ENCODE peak calls at places on chromosomes 2 and 18, in ten cellular contexts. One of them, this sample, is unnamed.

GRCh38 chr2:8267103-8267502 is 414.8 kb upstream of the ID2 start:
- DNase-seq in NB4: no peak
- DNase-seq in A549: no peak
- DNase-seq in upper lobe of right lung: no peak
- DNase-seq in colonic mucosa: no peak
- DNase-seq in ascending aorta: no peak
- DNase-seq in AG10803: no peak
- DNase-seq in lower leg skin: no peak
- DNase-seq in GM12864: no peak
- DNase-seq in lower lobe of right lung: no peak
- DNase-seq in this sample: no peak

GRCh38 chr2:112660138-112660537 is 14.4 kb downstream of the SLC20A1 start:
- DNase-seq in GM12864: no peak
- DNase-seq in A549: no peak
- DNase-seq in upper lobe of right lung: no peak
- DNase-seq in AG10803: no peak
- DNase-seq in lower leg skin: no peak
- DNase-seq in colonic mucosa: no peak
- DNase-seq in lower lobe of right lung: no peak
- DNase-seq in NB4: peak; percentile 18
- DNase-seq in ascending aorta: no peak
- DNase-seq in this sample: no peak

GRCh38 chr2:119718391-119719260 is 39.6 kb downstream of the TMEM177 start:
- DNase-seq in GM12864: no peak
- DNase-seq in colonic mucosa: no peak
- DNase-seq in ascending aorta: no peak
- DNase-seq in NB4: no peak
- DNase-seq in upper lobe of right lung: no peak
- DNase-seq in A549: no peak
- DNase-seq in lower lobe of right lung: no peak
- DNase-seq in AG10803: no peak
- DNase-seq in lower leg skin: no peak
- DNase-seq in this sample: no peak

GRCh38 chr2:42618972-42619371 is 50.5 kb downstream of the MTA3 start:
- DNase-seq in ascending aorta: no peak
- DNase-seq in AG10803: peak; percentile 40
- DNase-seq in upper lobe of right lung: no peak
- DNase-seq in colonic mucosa: no peak
- DNase-seq in lower leg skin: no peak
- DNase-seq in GM12864: no peak
- DNase-seq in lower lobe of right lung: no peak
- DNase-seq in NB4: peak; percentile 74
- DNase-seq in A549: no peak
- DNase-seq in this sample: no peak

GRCh38 chr2:75808039-75808438 is 97.3 kb upstream of the GCFC2 start:
- DNase-seq in upper lobe of right lung: no peak
- DNase-seq in lower leg skin: no peak
- DNase-seq in lower lobe of right lung: no peak
- DNase-seq in ascending aorta: no peak
- DNase-seq in colonic mucosa: no peak
- DNase-seq in NB4: no peak
- DNase-seq in GM12864: no peak
- DNase-seq in A549: no peak
- DNase-seq in AG10803: no peak
- DNase-seq in this sample: no peak

GRCh38 chr18:33440011-33440383 is 524 bp downstream of the CCDC178 start:
- DNase-seq in lower leg skin: no peak
- DNase-seq in upper lobe of right lung: no peak
- DNase-seq in NB4: no peak
- DNase-seq in AG10803: peak; percentile 12
- DNase-seq in GM12864: no peak
- DNase-seq in colonic mucosa: peak; percentile 32
- DNase-seq in lower lobe of right lung: no peak
- DNase-seq in A549: peak; percentile 3
- DNase-seq in ascending aorta: no peak
- DNase-seq in this sample: peak; percentile 63

GRCh38 chr18:41593276-41593675 is 361.8 kb upstream of the PIK3C3 start:
- DNase-seq in AG10803: no peak
- DNase-seq in lower lobe of right lung: no peak
- DNase-seq in NB4: no peak
- DNase-seq in colonic mucosa: no peak
- DNase-seq in ascending aorta: no peak
- DNase-seq in GM12864: no peak
- DNase-seq in lower leg skin: no peak
- DNase-seq in upper lobe of right lung: no peak
- DNase-seq in A549: no peak
- DNase-seq in this sample: no peak

GRCh38 chr2:207892676-207893402 is 123.1 kb upstream of the FZD5 start:
- DNase-seq in GM12864: no peak
- DNase-seq in lower lobe of right lung: no peak
- DNase-seq in colonic mucosa: no peak
- DNase-seq in AG10803: peak; percentile 67
- DNase-seq in NB4: no peak
- DNase-seq in A549: no peak
- DNase-seq in ascending aorta: no peak
- DNase-seq in lower leg skin: no peak
- DNase-seq in upper lobe of right lung: no peak
- DNase-seq in this sample: no peak

GRCh38 chr2:203858176-203858575 is 9.4 kb upstream of the CTLA4 start:
- DNase-seq in colonic mucosa: no peak
- DNase-seq in upper lobe of right lung: no peak
- DNase-seq in A549: no peak
- DNase-seq in ascending aorta: no peak
- DNase-seq in AG10803: no peak
- DNase-seq in GM12864: no peak
- DNase-seq in NB4: no peak
- DNase-seq in lower lobe of right lung: no peak
- DNase-seq in lower leg skin: no peak
- DNase-seq in this sample: no peak

GRCh38 chr18:75884728-75885127 is 457.2 kb upstream of the SMIM21 start:
- DNase-seq in lower lobe of right lung: no peak
- DNase-seq in NB4: peak; percentile 12
- DNase-seq in A549: no peak
- DNase-seq in GM12864: no peak
- DNase-seq in AG10803: no peak
- DNase-seq in lower leg skin: no peak
- DNase-seq in ascending aorta: no peak
- DNase-seq in colonic mucosa: no peak
- DNase-seq in upper lobe of right lung: no peak
- DNase-seq in this sample: no peak

DNA sequence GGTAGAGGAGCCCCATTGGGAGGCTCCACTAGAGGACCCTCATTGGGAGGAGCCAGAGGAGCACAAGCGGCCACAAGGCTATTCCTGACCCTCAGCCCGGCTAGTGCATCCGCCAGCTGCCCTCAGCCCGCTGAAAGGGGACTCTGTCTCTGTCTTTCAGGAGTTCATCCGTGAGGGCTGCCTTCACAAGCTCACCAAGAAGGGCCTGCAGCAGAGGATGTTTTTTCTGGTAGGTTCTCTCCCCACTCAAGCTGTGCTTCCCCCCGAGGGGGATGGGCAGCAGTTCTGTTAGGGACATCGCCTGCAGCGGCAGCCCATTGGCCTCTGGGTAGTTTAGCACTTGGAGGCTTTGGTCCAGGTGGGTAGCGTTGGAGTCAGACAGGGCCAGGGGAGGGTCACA is 25.1 kb downstream of the STK25 start:
- DNase-seq in lower leg skin: no peak
- DNase-seq in NB4: no peak
- DNase-seq in ascending aorta: no peak
- DNase-seq in lower lobe of right lung: no peak
- DNase-seq in GM12864: no peak
- DNase-seq in colonic mucosa: no peak
- DNase-seq in A549: no peak
- DNase-seq in AG10803: no peak
- DNase-seq in upper lobe of right lung: peak; percentile 54
- DNase-seq in this sample: no peak
- TF ChIP-seq CTCF in lower leg skin: no peak
- TF ChIP-seq CTCF in NB4: no peak
- TF ChIP-seq CTCF in ascending aorta: no peak
- TF ChIP-seq CTCF in lower lobe of right lung: no peak
- TF ChIP-seq CTCF in GM12864: no peak
- TF ChIP-seq CTCF in colonic mucosa: no peak
- TF ChIP-seq CTCF in A549: no peak
- TF ChIP-seq CTCF in AG10803: no peak
- TF ChIP-seq CTCF in upper lobe of right lung: no peak
- TF ChIP-seq CTCF in this sample: no peak

DNA sequence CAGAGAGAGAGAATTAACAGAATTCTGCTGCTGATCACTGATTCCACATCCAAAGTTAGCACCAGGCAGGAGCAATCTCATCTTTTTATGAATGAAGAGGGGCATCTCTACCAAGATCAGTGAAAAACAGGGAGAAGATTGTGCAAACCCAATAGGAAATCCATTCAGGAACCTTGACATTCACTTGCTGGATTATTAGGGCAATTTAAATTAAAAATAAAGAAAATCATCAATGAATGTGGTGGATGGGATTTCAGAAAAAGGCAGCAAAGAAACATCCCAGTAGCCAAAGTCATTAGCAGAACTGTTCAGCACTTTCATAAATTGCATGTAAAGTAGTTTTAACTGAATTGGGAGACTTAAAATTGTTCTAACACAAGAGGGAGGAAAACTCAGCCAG is 423.2 kb downstream of the TGIF1 start:
- DNase-seq in AG10803: no peak
- DNase-seq in lower leg skin: no peak
- DNase-seq in lower lobe of right lung: no peak
- DNase-seq in ascending aorta: no peak
- DNase-seq in colonic mucosa: no peak
- DNase-seq in GM12864: no peak
- DNase-seq in upper lobe of right lung: no peak
- DNase-seq in A549: no peak
- DNase-seq in NB4: no peak
- DNase-seq in this sample: no peak
- TF ChIP-seq CTCF in AG10803: no peak
- TF ChIP-seq CTCF in lower leg skin: no peak
- TF ChIP-seq CTCF in lower lobe of right lung: no peak
- TF ChIP-seq CTCF in ascending aorta: no peak
- TF ChIP-seq CTCF in colonic mucosa: no peak
- TF ChIP-seq CTCF in GM12864: no peak
- TF ChIP-seq CTCF in upper lobe of right lung: no peak
- TF ChIP-seq CTCF in A549: no peak
- TF ChIP-seq CTCF in NB4: no peak
- TF ChIP-seq CTCF in this sample: no peak

DNA sequence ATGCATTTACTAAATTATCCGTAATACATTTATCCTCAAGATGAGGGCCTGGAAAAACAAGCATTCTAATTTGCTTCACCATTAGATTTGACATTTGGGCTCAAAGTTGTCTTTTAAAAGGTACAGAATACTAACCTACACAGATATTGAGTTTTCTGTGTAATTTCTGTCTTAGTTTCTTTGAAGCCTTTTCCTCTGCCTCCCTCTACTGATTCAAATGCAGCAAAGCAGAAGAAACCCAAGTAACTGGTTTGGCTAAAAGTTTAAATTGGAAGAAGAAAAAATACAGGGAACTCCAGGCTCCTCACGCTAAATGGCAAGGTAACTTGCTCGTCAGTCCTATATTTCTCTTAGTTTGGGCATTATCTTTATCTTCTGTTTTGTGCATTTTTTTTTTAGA is 53.3 kb upstream of the SLC5A7 start:
- DNase-seq in lower leg skin: no peak
- DNase-seq in ascending aorta: no peak
- DNase-seq in A549: no peak
- DNase-seq in colonic mucosa: no peak
- DNase-seq in upper lobe of right lung: no peak
- DNase-seq in NB4: peak; percentile 14
- DNase-seq in GM12864: no peak
- DNase-seq in AG10803: peak; percentile 8
- DNase-seq in lower lobe of right lung: no peak
- DNase-seq in this sample: no peak
- TF ChIP-seq CTCF in lower leg skin: no peak
- TF ChIP-seq CTCF in ascending aorta: peak; percentile 68
- TF ChIP-seq CTCF in A549: peak; percentile 59
- TF ChIP-seq CTCF in colonic mucosa: no peak
- TF ChIP-seq CTCF in upper lobe of right lung: peak; percentile 31
- TF ChIP-seq CTCF in NB4: peak; percentile 18
- TF ChIP-seq CTCF in GM12864: no peak
- TF ChIP-seq CTCF in AG10803: peak; percentile 51
- TF ChIP-seq CTCF in lower lobe of right lung: no peak
- TF ChIP-seq CTCF in this sample: no peak

DNA sequence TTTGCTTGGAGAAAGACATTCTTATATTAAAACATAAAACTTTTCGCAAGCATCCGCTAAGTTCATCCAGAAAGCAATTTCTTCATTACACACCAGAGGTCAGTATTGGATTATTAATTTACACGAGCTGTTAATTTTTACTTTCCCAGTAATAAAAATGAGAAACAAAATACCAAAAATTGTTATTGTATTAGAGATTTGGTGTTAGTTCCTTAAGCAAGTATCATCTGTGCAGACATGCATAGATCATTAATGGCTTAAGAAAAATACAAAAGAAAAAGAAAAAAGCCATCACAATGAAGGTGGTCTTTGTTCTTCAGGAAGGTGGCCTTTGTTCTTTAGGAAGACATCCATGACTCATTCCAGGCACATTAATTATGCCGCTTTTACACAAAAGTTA is 53.6 kb upstream of the HNMT start:
- DNase-seq in upper lobe of right lung: no peak
- DNase-seq in lower lobe of right lung: no peak
- DNase-seq in lower leg skin: no peak
- DNase-seq in colonic mucosa: no peak
- DNase-seq in GM12864: no peak
- DNase-seq in A549: no peak
- DNase-seq in NB4: peak; percentile 9
- DNase-seq in AG10803: peak; percentile 26
- DNase-seq in ascending aorta: no peak
- DNase-seq in this sample: no peak
- TF ChIP-seq CTCF in upper lobe of right lung: peak; percentile 65
- TF ChIP-seq CTCF in lower lobe of right lung: peak; percentile 64
- TF ChIP-seq CTCF in lower leg skin: no peak
- TF ChIP-seq CTCF in colonic mucosa: peak; percentile 68
- TF ChIP-seq CTCF in GM12864: peak; percentile 25
- TF ChIP-seq CTCF in A549: peak; percentile 82
- TF ChIP-seq CTCF in NB4: no peak
- TF ChIP-seq CTCF in AG10803: peak; percentile 73
- TF ChIP-seq CTCF in ascending aorta: peak; percentile 69
- TF ChIP-seq CTCF in this sample: peak; percentile 71

GRCh38 chr18:32019251-32019943 is 772 bp downstream of the RNF125 start:
- DNase-seq in ascending aorta: no peak
- DNase-seq in GM12864: no peak
- DNase-seq in NB4: peak; percentile 73
- DNase-seq in lower lobe of right lung: peak; percentile 65
- DNase-seq in upper lobe of right lung: peak; percentile 74
- DNase-seq in lower leg skin: peak; percentile 88
- DNase-seq in AG10803: peak; percentile 8
- DNase-seq in A549: peak; percentile 16
- DNase-seq in colonic mucosa: peak; percentile 77
- DNase-seq in this sample: peak; percentile 44

GRCh38 chr18:32021756-32022564 is 3.3 kb downstream of the RNF125 start:
- DNase-seq in AG10803: no peak
- DNase-seq in lower leg skin: no peak
- DNase-seq in colonic mucosa: no peak
- DNase-seq in lower lobe of right lung: no peak
- DNase-seq in NB4: no peak
- DNase-seq in ascending aorta: no peak
- DNase-seq in GM12864: no peak
- DNase-seq in upper lobe of right lung: no peak
- DNase-seq in A549: no peak
- DNase-seq in this sample: no peak

GRCh38 chr18:32018331-32019250 is at the start of gene RNF125:
- DNase-seq in lower lobe of right lung: peak; percentile 89
- DNase-seq in NB4: peak; percentile 96
- DNase-seq in AG10803: peak; percentile 56
- DNase-seq in colonic mucosa: peak; percentile 76
- DNase-seq in ascending aorta: peak; percentile 10
- DNase-seq in lower leg skin: peak; percentile 95
- DNase-seq in A549: peak; percentile 39
- DNase-seq in upper lobe of right lung: peak; percentile 92
- DNase-seq in GM12864: peak; percentile 82
- DNase-seq in this sample: peak; percentile 86
- TF ChIP-seq CTCF in lower lobe of right lung: no peak
- TF ChIP-seq CTCF in NB4: no peak
- TF ChIP-seq CTCF in AG10803: no peak
- TF ChIP-seq CTCF in colonic mucosa: no peak
- TF ChIP-seq CTCF in ascending aorta: no peak
- TF ChIP-seq CTCF in lower leg skin: no peak
- TF ChIP-seq CTCF in A549: no peak
- TF ChIP-seq CTCF in upper lobe of right lung: no peak
- TF ChIP-seq CTCF in GM12864: no peak
- TF ChIP-seq CTCF in this sample: no peak

This sample was measured in endothelial cell.